ENCODE peak calls at places on chromosomes 1 and 21, in four cellular contexts. X is PC-9, L is kidney, I is tibial nerve. H is an unnamed sample.
A peak's percentile ranks its signal among the peaks of the same experiment; 100 is the strongest.

GRCh38 chr1:63662056-63662836 is 69.0 kb downstream of the PGM1 start:
- DNase-seq in L (no peak), X (peak; percentile 91), I (peak; percentile 15), H (peak; percentile 37)

GRCh38 chr1:170663441-170664282 is at the start of gene PRRX1:
- DNase-seq in X (no peak), I (no peak), L (no peak), H (no peak)

GRCh38 chr1:228510101-228510850 is 23.1 kb downstream of the RNF187 start:
- DNase-seq in I (no peak), L (no peak), X (no peak), H (no peak)

GRCh38 chr1:179217943-179218507 is 11.5 kb downstream of the ABL2 start:
- DNase-seq in L (no peak), I (peak; percentile 38), X (no peak), H (no peak)

GRCh38 chr1:25733271-25733670 is 66.7 kb upstream of the SELENON start:
- DNase-seq in I (no peak), X (no peak), L (no peak), H (no peak)

GRCh38 chr21:30329203-30329868 is 8.2 kb downstream of the KRTAP27-1 start:
- DNase-seq in X (no peak), L (no peak), I (no peak), H (no peak)

GRCh38 chr1:227077783-227078182 is 137.7 kb downstream of the COQ8A start:
- DNase-seq in X (no peak), I (no peak), L (no peak), H (no peak)

GRCh38 chr21:44773291-44773932 is 28.2 kb downstream of the UBE2G2 start:
- DNase-seq in X (no peak), L (no peak), I (no peak), H (peak; percentile 34)

GRCh38 chr1:32757213-32757895 is 54.8 kb upstream of the SYNC start:
- DNase-seq in I (no peak), X (no peak), L (no peak), H (no peak)

GRCh38 chr1:221708076-221708571 is 33.8 kb downstream of the DUSP10 start:
- DNase-seq in L (no peak), I (peak; percentile 45), X (no peak), H (no peak)

GRCh38 chr1:205144751-205145150 is 23.0 kb upstream of the RBBP5 start:
- DNase-seq in I (no peak), L (no peak), X (no peak), H (no peak)

GRCh38 chr21:42161957-42162681 is 56.8 kb upstream of the ABCG1 start:
- DNase-seq in X (no peak), I (no peak), L (peak; percentile 63), H (no peak)

GRCh38 chr1:212791261-212791675 is 309 bp downstream of the NSL1 start:
- DNase-seq in X (no peak), I (peak; percentile 14), L (no peak), H (no peak)

GRCh38 chr1:58727363-58727762 is 27.5 kb upstream of the MYSM1 start:
- DNase-seq in X (peak; percentile 64), L (no peak), I (no peak), H (no peak)

GRCh38 chr1:192545781-192546521 is 29.6 kb upstream of the RGS1 start:
- DNase-seq in I (no peak), X (no peak), L (no peak), H (no peak)

GRCh38 chr1:117237701-117238413 is 27.1 kb upstream of the VTCN1 start:
- DNase-seq in I (no peak), X (peak; percentile 23), L (no peak), H (no peak)

GRCh38 chr21:36615274-36615964 is 83.5 kb upstream of the SIM2 start:
- DNase-seq in L (no peak), X (no peak), I (no peak), H (no peak)

GRCh38 chr1:167486090-167486824 is 32.1 kb downstream of the CD247 start:
- DNase-seq in L (no peak), X (no peak), I (no peak), H (no peak)

GRCh38 chr1:232820431-232820830 is 15.2 kb downstream of the MAP10 start:
- DNase-seq in X (no peak), L (no peak), I (no peak), H (no peak)

GRCh38 chr1:49052102-49052501 is 275.4 kb upstream of the BEND5 start:
- DNase-seq in X (no peak), I (no peak), L (no peak), H (no peak)

GRCh38 chr1:18137759-18138345 is 30.3 kb downstream of the IGSF21 start:
- DNase-seq in X (no peak), I (no peak), L (no peak), H (no peak)

GRCh38 chr1:86500731-86501130 is 32.0 kb downstream of the CLCA1 start:
- DNase-seq in I (no peak), X (no peak), L (no peak), H (no peak)

GRCh38 chr1:54131419-54131818 is 21.4 kb downstream of the CDCP2 start:
- DNase-seq in I (no peak), L (no peak), X (no peak), H (no peak)

GRCh38 chr1:206955476-206956312 is 9.4 kb upstream of the PIGR start:
- DNase-seq in L (no peak), I (no peak), X (no peak), H (peak; percentile 66)

GRCh38 chr1:10692401-10693021 is 103.9 kb downstream of the CASZ1 start:
- DNase-seq in X (peak; percentile 65), I (no peak), L (no peak), H (peak; percentile 77)

DNA sequence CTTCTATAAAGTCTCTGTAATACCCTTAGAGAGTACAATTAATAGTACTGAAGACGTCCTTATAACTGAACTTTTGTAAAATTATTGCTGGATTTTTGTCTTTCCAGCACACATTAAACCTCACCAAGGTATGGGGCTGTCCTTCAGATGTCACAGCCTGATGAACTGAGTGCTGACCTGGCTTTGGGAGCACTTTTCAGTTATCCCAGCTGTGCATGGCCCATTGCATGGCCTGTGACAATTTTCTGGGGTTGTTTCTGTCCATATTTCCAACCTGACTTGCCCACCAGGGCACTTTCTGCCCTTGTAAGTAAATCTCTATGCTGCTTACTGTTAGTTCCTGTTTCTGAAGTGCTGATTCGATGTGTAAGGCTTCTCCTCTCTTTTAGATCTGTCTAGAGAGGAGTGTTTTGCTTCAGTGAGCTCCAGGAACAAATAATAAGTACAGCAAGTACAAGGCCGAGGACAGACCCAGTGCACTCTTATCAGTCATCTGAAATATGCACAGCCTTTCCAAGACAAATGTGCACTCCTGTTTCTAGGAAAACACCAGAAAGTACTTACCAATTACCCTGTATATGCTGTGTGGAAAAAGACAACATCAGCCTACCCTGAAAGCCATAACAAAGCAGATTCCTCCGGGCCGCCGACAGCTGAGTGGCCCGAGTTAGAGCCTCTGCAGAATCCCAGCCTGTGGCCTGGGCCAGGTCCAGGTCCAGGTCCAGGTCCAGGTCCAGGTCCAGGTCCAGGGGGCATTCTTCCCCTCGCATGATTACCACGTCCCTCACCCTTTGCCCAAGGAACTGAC is 121.7 kb downstream of the DHRS3 start:
- DNase-seq in I (no peak), L (no peak), X (no peak), H (no peak)
- H3K4me3 ChIP-seq in I (no peak overlapping the region), L (no peak overlapping the region), X (no peak overlapping the region), H (no peak overlapping the region)

GRCh38 chr1:224730950-224731349 is 114.8 kb downstream of the CNIH3 start:
- DNase-seq in I (no peak), X (no peak), L (no peak), H (no peak)

GRCh38 chr1:224731633-224732032 is 115.5 kb downstream of the CNIH3 start:
- DNase-seq in X (no peak), L (no peak), I (no peak), H (no peak)

GRCh38 chr1:224734261-224734935 is 118.3 kb downstream of the CNIH3 start:
- DNase-seq in L (no peak), I (no peak), X (no peak), H (no peak)

GRCh38 chr1:224733021-224733911 is 117.1 kb downstream of the CNIH3 start:
- DNase-seq in L (no peak), X (peak; percentile 73), I (no peak), H (no peak)

DNA sequence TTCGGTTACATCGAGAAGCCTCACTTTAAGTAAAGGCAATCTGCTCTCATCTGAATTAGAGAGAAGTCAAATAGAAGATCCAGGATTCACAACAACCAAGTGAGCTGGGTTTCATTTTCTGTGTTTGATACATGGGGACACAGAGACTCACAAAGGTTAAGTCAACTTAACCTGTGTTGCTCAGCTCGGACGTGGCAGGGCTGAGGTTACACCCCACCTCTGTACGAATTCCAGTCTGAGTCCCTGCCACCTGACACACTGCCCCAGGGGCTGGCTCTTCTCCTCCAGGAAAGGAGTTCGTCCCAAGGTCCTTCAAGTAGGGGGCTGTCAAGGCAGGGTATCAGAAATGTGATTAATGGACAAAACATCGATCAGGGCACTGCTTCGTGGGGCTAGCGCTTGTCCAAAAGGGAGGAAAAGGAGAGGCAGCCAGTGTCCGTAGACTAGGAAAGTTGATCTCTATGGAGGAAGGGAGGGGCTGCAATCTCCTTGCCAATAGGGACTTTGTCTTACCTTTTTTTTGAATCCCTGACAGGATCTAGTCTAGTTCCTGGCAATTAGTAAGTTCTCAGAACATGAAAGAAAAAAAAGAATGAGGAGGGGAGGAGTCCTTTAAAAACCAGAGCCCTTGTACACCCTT is 116.4 kb downstream of the CNIH3 start:
- DNase-seq in I (no peak), L (no peak), X (peak; percentile 81), H (peak; percentile 46)
- H3K4me3 ChIP-seq in I (no peak overlapping the region), L (no peak overlapping the region), X (peak overlapping the region; percentile 40), H (no peak overlapping the region)

GRCh38 chr1:9629445-9630201 is 21.9 kb upstream of the PIK3CD start:
- DNase-seq in I (peak; percentile 46), L (no peak), X (no peak), H (peak; percentile 46)
- H3K4me3 ChIP-seq in I (no peak overlapping the region), L (no peak overlapping the region), X (no peak overlapping the region), H (peak overlapping the region; percentile 4)

DNA sequence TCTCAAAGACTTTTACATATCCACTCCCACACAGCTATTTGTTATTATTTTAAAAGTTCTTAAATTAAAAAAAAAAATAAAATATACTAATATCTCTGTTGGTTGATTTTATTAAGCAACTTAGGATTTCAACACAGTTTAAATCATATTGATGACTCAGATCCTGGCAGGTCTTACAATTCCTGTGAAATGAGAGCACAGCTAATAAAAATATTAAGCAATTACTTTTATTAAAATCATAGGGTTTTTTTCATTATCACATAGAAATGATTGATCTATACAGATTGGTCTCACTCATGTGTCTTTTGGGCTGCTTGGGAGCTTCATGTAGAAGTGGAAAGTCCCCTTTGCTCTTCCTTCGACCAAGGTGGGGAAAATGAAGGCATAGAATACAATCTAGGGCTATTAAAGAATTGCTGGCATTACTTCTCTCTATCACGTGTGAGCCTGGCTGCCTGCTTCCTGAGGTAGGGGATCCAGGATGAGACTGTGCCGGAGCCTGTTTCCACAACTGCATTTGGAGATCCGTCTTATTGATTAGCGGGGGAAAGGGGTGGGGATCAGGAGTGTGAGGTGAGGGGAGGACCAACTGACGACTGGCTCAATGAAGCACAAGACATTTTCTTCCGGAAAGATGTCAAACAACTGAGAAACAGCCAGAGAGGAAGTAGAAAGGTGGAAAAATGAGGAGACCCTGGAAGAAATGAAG is 858.0 kb downstream of the USP25 start:
- DNase-seq in I (peak; percentile 36), X (no peak), L (peak; percentile 51), H (no peak)
- H3K4me3 ChIP-seq in I (peak overlapping the region; percentile 31), X (peak overlapping the region; percentile 49), L (peak overlapping the region; percentile 52), H (peak overlapping the region; percentile 36)

GRCh38 chr1:172641492-172641891 is 17.4 kb upstream of the FASLG start:
- DNase-seq in L (no peak), X (no peak), I (no peak), H (no peak)

GRCh38 chr1:172640146-172640545 is 18.8 kb upstream of the FASLG start:
- DNase-seq in L (no peak), I (no peak), X (no peak), H (no peak)

GRCh38 chr1:172637522-172637921 is 21.4 kb upstream of the FASLG start:
- DNase-seq in I (no peak), X (peak; percentile 9), L (no peak), H (no peak)

GRCh38 chr1:172638885-172639831 is 19.7 kb upstream of the FASLG start:
- DNase-seq in X (peak; percentile 55), I (no peak), L (peak; percentile 56), H (no peak)

GRCh38 chr1:172638249-172638648 is 20.7 kb upstream of the FASLG start:
- DNase-seq in L (no peak), X (no peak), I (no peak), H (no peak)
- H3K4me3 ChIP-seq in L (no peak overlapping the region), X (peak overlapping the region; percentile 20), I (no peak overlapping the region), H (no peak overlapping the region)

H was measured in stomach.